ENCODE peak calls at places on chromosomes 13 and 19, in seven cellular contexts. O, K, W, T, D, U and N are unnamed samples. For H3K4me1, the result is how much of the 10 kb centered on the place peaks cover.

GRCh38 chr19:5784581-5785147 is at the start of gene PRR22:
- DNase-seq in O (no peak), K (no peak), W (no peak), T (no peak), D (no peak), U (no peak), N (no peak)

GRCh38 chr13:89375839-89376238 is 1704.7 kb downstream of the SLITRK5 start:
- DNase-seq in O (no peak), K (no peak), W (no peak), T (no peak), D (no peak), U (peak), N (peak)

GRCh38 chr19:57803265-57803593 is 11.5 kb downstream of the ZNF552 start:
- DNase-seq in O (no peak), K (no peak), W (no peak), T (no peak), D (no peak), U (no peak), N (no peak)

GRCh38 chr19:54415901-54416621 is 797 bp downstream of the TTYH1 start:
- DNase-seq in O (no peak), K (no peak), W (no peak), T (no peak), D (no peak), U (no peak), N (no peak)

GRCh38 chr19:14686411-14686810 is 3.4 kb upstream of the ZNF333 start:
- DNase-seq in O (no peak), K (no peak), W (no peak), T (no peak), D (peak), U (no peak), N (peak)

GRCh38 chr13:75258159-75258782 is 223.7 kb downstream of the TBC1D4 start:
- DNase-seq in O (no peak), K (no peak), W (no peak), T (no peak), D (peak), U (no peak), N (peak)

GRCh38 chr19:29285878-29286277 is 72.9 kb upstream of the UQCRFS1 start:
- DNase-seq in O (no peak), K (no peak), W (no peak), T (no peak), D (no peak), U (no peak), N (peak)

GRCh38 chr13:71879129-71879535 is 12.1 kb upstream of the DACH1 start:
- DNase-seq in O (no peak), K (no peak), W (no peak), T (no peak), D (no peak), U (peak), N (peak)

GRCh38 chr13:106503730-106504129 is 31.7 kb downstream of the EFNB2 start:
- DNase-seq in O (no peak), K (no peak), W (no peak), T (no peak), D (no peak), U (no peak), N (no peak)

GRCh38 chr19:11530432-11530831 is 1.5 kb upstream of the ECSIT start:
- DNase-seq in O (no peak), K (no peak), W (peak), T (peak), D (no peak), U (peak), N (peak)

GRCh38 chr19:51548213-51548651 is 16.8 kb upstream of the SIGLEC6 start:
- DNase-seq in O (no peak), K (no peak), W (no peak), T (no peak), D (no peak), U (no peak), N (no peak)

GRCh38 chr13:54402495-54402894 is 1373.9 kb downstream of the OLFM4 start:
- DNase-seq in O (no peak), K (no peak), W (no peak), T (no peak), D (no peak), U (no peak), N (no peak)

GRCh38 chr19:5111051-5111450 is 142.1 kb downstream of the KDM4B start:
- DNase-seq in O (no peak), K (no peak), W (no peak), T (no peak), D (no peak), U (no peak), N (no peak)

GRCh38 chr13:100301418-100301817 is 212.5 kb downstream of the PCCA start:
- DNase-seq in O (no peak), K (no peak), W (no peak), T (no peak), D (no peak), U (peak), N (no peak)

GRCh38 chr13:23288564-23288963 is 107.8 kb downstream of the SGCG start:
- DNase-seq in O (no peak), K (no peak), W (no peak), T (no peak), D (no peak), U (no peak), N (no peak)

GRCh38 chr19:3175761-3176714 is 2.5 kb upstream of the S1PR4 start:
- DNase-seq in O (peak), K (peak), W (no peak), T (peak), D (no peak), U (no peak), N (no peak)

GRCh38 chr13:50512602-50513527 is 330.6 kb downstream of the DLEU7 start:
- DNase-seq in O (no peak), K (peak), W (peak), T (peak), D (peak), U (peak), N (peak)

GRCh38 chr19:6292006-6292405 is 12.2 kb upstream of the MLLT1 start:
- DNase-seq in O (no peak), K (no peak), W (no peak), T (no peak), D (no peak), U (no peak), N (peak)

GRCh38 chr13:27007166-27007565 is 164.4 kb downstream of the USP12 start:
- DNase-seq in O (no peak), K (no peak), W (no peak), T (no peak), D (no peak), U (no peak), N (no peak)

GRCh38 chr13:39451301-39451700 is 151.7 kb downstream of the LHFPL6 start:
- DNase-seq in O (no peak), K (no peak), W (no peak), T (no peak), D (no peak), U (peak), N (peak)

GRCh38 chr13:102347490-102347889 is 54.4 kb downstream of the FGF14 start:
- DNase-seq in O (no peak), K (no peak), W (no peak), T (no peak), D (no peak), U (no peak), N (no peak)

GRCh38 chr13:63490149-63490548 is 2074.5 kb upstream of the PCDH20 start:
- DNase-seq in O (no peak), K (no peak), W (no peak), T (no peak), D (no peak), U (no peak), N (no peak)
- H3K4me1 ChIP-seq in O (under half), K (under half), W (under half), T (under half), D (under half), U (under half), N (under half)

DNA sequence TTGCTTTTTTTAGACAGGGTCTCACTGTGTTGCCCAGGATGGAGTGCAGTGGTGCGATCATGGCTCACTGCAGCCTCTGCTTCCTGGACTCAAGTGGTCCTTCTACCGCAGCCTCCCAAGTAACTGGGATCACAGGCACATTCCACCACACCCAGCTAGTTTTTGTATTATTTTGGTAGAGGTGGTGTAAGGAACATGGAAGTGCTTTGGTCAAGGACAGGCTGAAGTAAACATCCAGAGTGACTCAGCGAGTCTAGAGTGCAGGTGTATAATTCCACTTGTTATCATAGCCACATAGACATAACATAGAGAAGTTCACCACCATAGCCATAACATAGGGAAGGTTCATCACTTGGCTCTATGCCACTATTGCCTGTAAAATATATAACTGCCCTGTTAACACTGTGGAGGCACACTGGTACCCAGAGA is 98.6 kb downstream of the RBM26 start:
- DNase-seq in O (no peak), K (no peak), W (no peak), T (no peak), D (no peak), U (no peak), N (no peak)
- H3K27ac ChIP-seq in O (no peak), K (no peak), W (no peak), T (no peak), D (no peak), U (no peak), N (no peak)

DNA sequence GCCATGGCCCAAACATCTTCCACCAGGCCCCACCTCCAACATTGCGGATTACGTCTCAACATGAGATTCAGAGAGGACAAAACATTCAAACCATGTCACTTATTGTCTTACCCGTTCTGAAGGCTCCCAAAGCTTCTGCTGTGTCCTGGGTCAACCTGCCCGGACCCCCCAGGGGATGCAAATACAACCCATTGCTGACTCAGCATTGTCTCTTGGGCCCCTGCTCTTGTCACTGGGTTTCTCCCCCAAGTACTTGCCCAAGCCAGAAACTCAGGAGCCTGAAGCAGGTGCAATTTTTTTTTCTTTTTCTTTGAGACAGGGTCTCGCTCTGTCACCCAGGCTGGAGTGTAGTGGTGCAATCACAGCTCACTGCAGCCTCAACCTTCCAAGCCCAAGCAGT is 144.5 kb downstream of the KCTD15 start:
- DNase-seq in O (no peak), K (no peak), W (no peak), T (no peak), D (no peak), U (no peak), N (no peak)
- H3K4me1 ChIP-seq in O (under half), K (under half), W (under half), T (under half), D (under half), U (under half), N (under half)

DNA sequence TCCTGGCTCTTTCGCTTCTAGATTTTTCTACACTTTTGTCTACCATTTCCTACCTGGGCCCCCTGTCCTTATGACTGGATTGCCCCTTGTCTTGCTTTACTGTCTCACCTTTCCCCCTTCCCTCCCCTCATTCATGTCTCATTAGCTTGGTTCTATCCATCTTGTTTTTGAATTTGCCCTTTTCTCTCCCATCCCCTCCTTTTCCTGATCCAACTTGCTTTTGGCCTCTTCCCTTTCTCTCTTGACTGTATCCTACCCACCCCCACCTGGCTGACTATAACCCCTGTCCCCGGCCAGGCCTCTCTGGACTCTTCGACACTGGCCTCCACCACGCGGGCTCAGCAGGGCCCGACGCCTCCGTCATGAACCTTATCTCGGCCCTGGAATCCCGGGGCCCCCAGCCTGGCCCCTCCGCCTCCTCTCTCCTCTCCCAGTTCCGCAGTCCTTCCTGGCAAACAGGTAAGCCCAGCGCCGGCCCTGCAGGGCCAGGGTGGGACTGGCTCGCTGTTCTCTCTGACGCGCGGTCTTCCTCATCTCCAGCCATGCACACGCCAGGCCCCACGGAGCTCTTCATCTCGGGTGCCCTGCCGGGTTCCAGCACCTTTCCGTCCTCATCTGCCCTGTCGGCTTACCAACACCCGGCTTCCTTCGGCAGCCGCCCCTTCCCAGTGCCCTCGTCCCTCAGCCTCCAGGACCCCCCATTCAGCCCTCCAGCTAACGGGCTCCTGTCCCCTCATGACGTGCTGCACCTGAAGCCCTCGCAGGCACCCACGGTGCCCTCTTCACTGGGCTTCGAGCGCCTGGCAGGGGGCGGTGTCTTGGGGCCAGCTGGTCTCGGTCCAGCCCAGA is 3.4 kb downstream of the PRR12 start:
- DNase-seq in O (no peak), K (no peak), W (no peak), T (no peak), D (no peak), U (no peak), N (no peak)
- H3K27ac ChIP-seq in O (no peak), K (no peak), W (peak), T (peak), D (peak), U (no peak), N (peak)

DNA sequence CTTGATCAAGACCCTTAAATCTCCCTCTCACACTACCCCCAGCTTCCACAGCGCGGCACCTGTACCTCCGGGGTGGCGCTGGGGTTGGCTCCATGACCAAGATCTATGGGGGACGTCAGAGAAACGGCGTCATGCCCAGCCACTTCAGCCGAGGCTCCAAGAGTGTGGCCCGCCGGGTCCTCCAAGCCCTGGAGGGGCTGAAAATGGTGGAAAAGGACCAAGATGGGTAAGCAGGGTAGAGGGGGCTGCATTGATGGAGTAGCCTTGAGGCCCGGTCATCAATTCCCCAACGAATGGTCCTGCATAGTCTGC is 8.1 kb upstream of the CD79A start:
- DNase-seq in O (no peak), K (no peak), W (no peak), T (no peak), D (no peak), U (no peak), N (no peak)
- H3K4me1 ChIP-seq in O (under half), K (half or more), W (half or more), T (under half), D (half or more), U (under half), N (under half)

DNA sequence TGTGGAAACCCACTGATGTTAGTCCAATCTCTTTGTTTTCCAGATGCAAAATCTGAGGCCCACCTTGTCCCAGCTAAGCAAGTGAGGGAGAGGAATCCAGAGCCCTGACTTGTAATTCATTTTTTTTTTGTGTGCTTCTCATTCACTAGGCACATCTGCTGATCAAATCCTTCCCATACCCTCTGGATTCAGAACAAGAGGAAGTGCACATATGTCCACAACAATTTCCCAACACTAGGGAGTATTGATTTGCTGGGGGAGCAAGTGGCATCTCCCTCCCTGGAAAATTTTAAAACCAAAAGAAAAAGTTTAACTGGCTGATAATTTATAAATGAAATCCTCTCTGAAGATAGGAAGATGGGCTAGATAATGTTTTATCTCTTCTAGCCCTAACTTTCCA is 94.6 kb upstream of the RFC3 start:
- DNase-seq in O (no peak), K (no peak), W (no peak), T (no peak), D (no peak), U (no peak), N (no peak)
- H3K27ac ChIP-seq in O (no peak), K (no peak), W (peak), T (peak), D (peak), U (no peak), N (no peak)

GRCh38 chr19:55680339-55681130 is 5.5 kb downstream of the EPN1 start:
- DNase-seq in O (no peak), K (no peak), W (no peak), T (no peak), D (no peak), U (no peak), N (no peak)
- H3K4me1 ChIP-seq in O (under half), K (under half), W (half or more), T (under half), D (under half), U (under half), N (under half)

GRCh38 chr19:1272423-1273262 is 2.7 kb upstream of the FAM174C start:
- DNase-seq in O (no peak), K (no peak), W (no peak), T (no peak), D (no peak), U (no peak), N (no peak)
- H3K27ac ChIP-seq in O (no peak), K (peak), W (peak), T (no peak), D (peak), U (no peak), N (peak)

GRCh38 chr19:39845172-39845571 is 1.0 kb downstream of the FBL start:
- DNase-seq in O (no peak), K (no peak), W (no peak), T (no peak), D (no peak), U (no peak), N (no peak)
- H3K4me1 ChIP-seq in O (under half), K (under half), W (half or more), T (under half), D (under half), U (under half), N (under half)

GRCh38 chr13:76725211-76725610 is 161.0 kb downstream of the KCTD12 start:
- DNase-seq in O (no peak), K (no peak), W (no peak), T (no peak), D (no peak), U (no peak), N (peak)

GRCh38 chr13:76720827-76721226 is 165.4 kb downstream of the KCTD12 start:
- DNase-seq in O (no peak), K (no peak), W (no peak), T (no peak), D (no peak), U (no peak), N (no peak)

GRCh38 chr13:76722782-76723181 is 163.4 kb downstream of the KCTD12 start:
- DNase-seq in O (no peak), K (no peak), W (no peak), T (no peak), D (no peak), U (no peak), N (no peak)

GRCh38 chr13:76720416-76720815 is 165.8 kb downstream of the KCTD12 start:
- DNase-seq in O (no peak), K (no peak), W (no peak), T (no peak), D (no peak), U (no peak), N (no peak)

DNA sequence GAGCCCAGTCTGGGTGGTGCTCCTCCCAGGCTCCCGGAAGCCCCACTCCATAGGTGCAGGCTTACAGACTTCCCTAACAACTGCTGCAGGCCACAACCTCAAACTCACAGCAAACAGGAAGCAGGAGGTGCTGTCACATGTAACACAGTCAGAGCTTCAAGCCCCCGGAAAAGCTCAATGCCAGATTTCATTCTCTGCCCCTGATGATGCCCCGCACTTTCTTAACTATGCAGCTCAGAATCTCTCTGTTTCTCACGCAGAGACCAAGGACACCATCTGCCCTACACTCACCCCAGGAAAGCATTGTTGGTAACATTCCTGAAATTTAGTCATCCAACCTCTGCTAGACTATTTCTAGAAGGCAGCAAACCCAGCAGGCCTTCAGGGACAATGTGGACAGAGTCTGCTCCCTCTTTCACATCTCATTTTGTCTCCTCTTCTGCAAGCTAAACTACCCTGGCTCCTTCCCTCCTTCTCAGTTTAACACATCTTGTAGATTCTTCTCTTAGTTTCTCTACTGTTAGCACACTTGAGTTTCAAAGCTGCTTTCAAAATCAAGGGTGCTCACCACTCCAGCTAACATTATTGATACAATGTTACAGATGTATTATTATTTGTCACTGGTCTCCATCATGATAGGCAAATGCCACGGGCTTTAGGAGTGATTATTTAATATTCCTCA is 162.5 kb downstream of the KCTD12 start:
- DNase-seq in O (no peak), K (peak), W (peak), T (peak), D (no peak), U (peak), N (peak)
- H3K27ac ChIP-seq in O (no peak), K (no peak), W (peak), T (peak), D (no peak), U (no peak), N (no peak)